ENCODE peak calls at places on chromosomes 16 and 17, in six cellular contexts. C is AG04450, R is adrenal gland, P is ovary, Q is fibroblast of lung, F is esophagus squamous epithelium. T is an unnamed sample.

GRCh38 chr16:81170824-81171223 is 67.7 kb upstream of the BCO1 start:
- DNase-seq in Q (no peak), C (no peak), F (no peak), P (no peak), R (no peak), T (no peak)

GRCh38 chr17:47649972-47650524 is 329 bp downstream of the KPNB1 start:
- DNase-seq in R (no peak), C (no peak), F (no peak), Q (no peak), P (no peak), T (no peak)

GRCh38 chr17:66915204-66915611 is 49.3 kb upstream of the CACNG4 start:
- DNase-seq in F (no peak), Q (no peak), R (no peak), C (no peak), P (no peak), T (no peak)

GRCh38 chr17:17752822-17753448 is 71.7 kb downstream of the RAI1 start:
- DNase-seq in Q (no peak), R (no peak), F (no peak), P (no peak), C (no peak), T (no peak)

GRCh38 chr16:81265658-81266451 is 27.4 kb downstream of the BCO1 start:
- DNase-seq in R (peak; percentile 52), P (peak; percentile 90), C (no peak), Q (peak; percentile 80), F (no peak), T (no peak)

GRCh38 chr17:6070280-6070894 is at the start of gene WSCD1:
- DNase-seq in F (no peak), R (no peak), P (no peak), Q (no peak), C (no peak), T (no peak)

GRCh38 chr17:12985431-12986285 is 32.2 kb downstream of the ELAC2 start:
- DNase-seq in C (no peak), Q (peak; percentile 51), R (no peak), P (no peak), F (no peak), T (no peak)

GRCh38 chr17:48623583-48623982 is 2.6 kb downstream of the HOXB9 start:
- DNase-seq in C (no peak), P (no peak), F (no peak), Q (no peak), R (no peak), T (no peak)

GRCh38 chr16:86245351-86245750 is 265.0 kb upstream of the FOXF1 start:
- DNase-seq in Q (no peak), F (no peak), P (no peak), C (no peak), R (no peak), T (no peak)

GRCh38 chr16:67329901-67330300 is 3.3 kb downstream of the LRRC36 start:
- DNase-seq in R (no peak), P (no peak), Q (no peak), F (no peak), C (no peak), T (no peak)

GRCh38 chr17:67076290-67076689 is 31.9 kb downstream of the CACNG1 start:
- DNase-seq in C (no peak), R (no peak), Q (no peak), F (no peak), P (no peak), T (no peak)

GRCh38 chr17:64599187-64599676 is 62.9 kb downstream of the SMURF2 start:
- DNase-seq in P (no peak), C (no peak), R (no peak), F (no peak), Q (no peak), T (peak; percentile 21)

GRCh38 chr16:79991918-79992317 is 391.4 kb upstream of the MAF start:
- DNase-seq in P (no peak), F (no peak), R (no peak), C (no peak), Q (no peak), T (no peak)

GRCh38 chr16:79988721-79989220 is 388.2 kb upstream of the MAF start:
- DNase-seq in F (no peak), R (no peak), Q (no peak), C (no peak), P (no peak), T (no peak)

GRCh38 chr16:79993810-79994209 is 393.3 kb upstream of the MAF start:
- DNase-seq in F (no peak), P (no peak), C (no peak), Q (no peak), R (no peak), T (no peak)

GRCh38 chr16:79982862-79983261 is 382.3 kb upstream of the MAF start:
- DNase-seq in F (no peak), C (no peak), Q (no peak), P (no peak), R (no peak), T (no peak)

DNA sequence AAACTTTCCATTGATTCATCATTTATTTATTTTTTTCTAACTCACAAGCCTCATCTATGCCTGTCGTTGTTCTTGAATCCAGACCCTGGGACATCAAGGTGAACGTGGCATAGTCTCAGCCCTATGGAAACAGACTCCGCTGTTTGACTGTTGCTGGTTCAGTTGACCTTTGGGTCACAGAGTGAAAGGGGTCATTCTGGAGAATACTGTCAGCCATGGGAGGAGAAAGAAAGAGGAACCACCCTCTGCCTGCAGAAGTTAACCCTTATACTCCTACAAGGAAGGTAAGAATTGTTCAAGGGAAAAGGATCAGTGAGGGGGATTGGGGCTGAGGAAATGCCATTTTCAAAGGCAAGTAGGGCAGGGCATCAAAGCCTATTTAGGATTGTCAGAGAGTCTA is 387.6 kb upstream of the MAF start:
- DNase-seq in P (no peak), F (no peak), Q (no peak), R (no peak), C (no peak), T (no peak)
- H3K27me3 ChIP-seq in P (no peaks in the 10 kb centered on the region), F (no peaks in the 10 kb centered on the region), Q (no peaks in the 10 kb centered on the region), R (no peaks in the 10 kb centered on the region), C (no peaks in the 10 kb centered on the region), T (no peaks in the 10 kb centered on the region)

DNA sequence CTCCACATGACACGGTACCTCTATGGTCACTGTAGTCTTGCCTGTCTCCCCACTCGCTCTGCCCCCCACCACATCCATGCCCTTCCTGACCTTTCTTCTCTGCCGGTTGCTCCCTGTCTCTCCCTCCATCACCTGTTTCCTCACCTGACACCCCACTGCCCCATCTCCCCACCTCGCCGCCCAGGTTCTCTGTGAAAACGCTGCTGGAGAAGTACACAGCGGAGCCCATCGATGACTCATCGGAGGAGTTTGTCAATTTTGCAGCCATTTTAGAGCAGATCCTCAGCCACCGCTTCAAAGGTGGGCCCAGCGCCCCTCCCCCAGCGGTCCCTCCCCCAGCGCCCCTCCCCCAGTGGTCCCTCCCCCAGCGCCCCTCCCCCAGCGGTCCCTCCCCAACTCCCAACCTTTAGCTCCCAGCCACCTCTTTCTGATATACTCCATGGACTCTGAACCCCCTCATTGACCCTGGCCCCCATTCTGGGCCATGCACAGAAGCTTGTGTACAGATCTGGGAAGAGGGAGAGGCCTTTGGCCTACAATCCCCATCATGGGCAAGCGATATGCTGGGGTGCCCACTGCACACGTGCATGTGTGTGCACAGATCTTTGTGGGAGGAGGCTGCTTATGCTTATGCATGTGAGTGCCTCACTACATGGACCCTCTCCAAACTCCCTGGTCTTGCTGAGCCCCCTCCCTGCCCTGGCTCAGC is 4.1 kb downstream of the RUNDC3A start:
- DNase-seq in F (no peak), P (no peak), R (no peak), Q (no peak), C (no peak), T (no peak)
- H3K27me3 ChIP-seq in F (no peaks in the 10 kb centered on the region), P (peaks cover 3% of the 10 kb centered on the region), R (peaks cover 12% of the 10 kb centered on the region), Q (peaks cover 33% of the 10 kb centered on the region), C (peaks cover 61% of the 10 kb centered on the region), T (no peaks in the 10 kb centered on the region)

GRCh38 chr17:50118828-50119218 is 11.1 kb downstream of the SAMD14 start:
- DNase-seq in R (no peak), P (no peak), C (no peak), F (no peak), Q (no peak), T (no peak)
- H3K27me3 ChIP-seq in R (no peaks in the 10 kb centered on the region), P (no peaks in the 10 kb centered on the region), C (peaks cover 3% of the 10 kb centered on the region), F (no peaks in the 10 kb centered on the region), Q (peaks cover 3% of the 10 kb centered on the region), T (peaks cover 4% of the 10 kb centered on the region)

GRCh38 chr17:80265205-80266068 is 4.8 kb downstream of the RNF213 start:
- DNase-seq in R (no peak), P (no peak), C (no peak), Q (no peak), F (no peak), T (peak; percentile 20)

GRCh38 chr17:80268427-80268826 is 7.8 kb downstream of the RNF213 start:
- DNase-seq in P (no peak), R (no peak), Q (no peak), C (no peak), F (no peak), T (no peak)

GRCh38 chr17:80264793-80265075 is 4.1 kb downstream of the RNF213 start:
- DNase-seq in F (no peak), R (no peak), P (no peak), C (no peak), Q (no peak), T (no peak)

GRCh38 chr17:80269405-80269807 is 8.8 kb downstream of the RNF213 start:
- DNase-seq in P (no peak), F (no peak), R (no peak), C (no peak), Q (no peak), T (no peak)

GRCh38 chr17:80267391-80267790 is 6.7 kb downstream of the RNF213 start:
- DNase-seq in R (no peak), C (no peak), P (no peak), F (no peak), Q (no peak), T (no peak)
- H3K27me3 ChIP-seq in R (no peaks in the 10 kb centered on the region), C (no peaks in the 10 kb centered on the region), P (no peaks in the 10 kb centered on the region), F (no peaks in the 10 kb centered on the region), Q (no peaks in the 10 kb centered on the region), T (no peaks in the 10 kb centered on the region)

T was measured in naive thymus-derived CD4-positive, alpha-beta T cell.